ENCODE peak calls at places on chromosome 2, in eight cellular contexts. H is NCI-H1694, G is AG10803, I is pons, V is stomach, M is NCI-H2081 treated with DMSO at 0.1 percent for 48 hours, S is RWPE1, R is GM10248. J is an unnamed sample.

GRCh38 chr2:201362396-201362795 is 5.3 kb upstream of the FLACC1 start:
- DNase-seq in S (no peak), I (no peak), R (no peak), V (no peak), H (no peak), G (peak; percentile 6), M (no peak), J (no peak)

GRCh38 chr2:216873573-216873972 is 13.7 kb upstream of the TNP1 start:
- DNase-seq in G (no peak), H (no peak), R (no peak), M (no peak), I (peak; percentile 78), V (no peak), S (no peak), J (no peak)

GRCh38 chr2:111983478-111984212 is 71.4 kb upstream of the TMEM87B start:
- DNase-seq in V (no peak), I (no peak), M (no peak), S (no peak), G (no peak), R (no peak), H (no peak), J (no peak)

GRCh38 chr2:63811063-63811462 is 30.6 kb upstream of the UGP2 start:
- DNase-seq in M (no peak), G (no peak), R (no peak), H (no peak), V (no peak), S (no peak), I (no peak), J (no peak)

GRCh38 chr2:227411320-227411989 is 23.7 kb upstream of the SCYGR1 start:
- DNase-seq in I (no peak), M (no peak), S (peak; percentile 63), H (no peak), V (no peak), G (peak; percentile 40), R (peak; percentile 48), J (no peak)

GRCh38 chr2:46812381-46813024 is 103.1 kb downstream of the MCFD2 start:
- DNase-seq in S (no peak), I (no peak), H (no peak), M (no peak), R (peak; percentile 4), V (no peak), G (peak; percentile 97), J (peak; percentile 88)

GRCh38 chr2:70861774-70862644 is 26.4 kb upstream of the CD207 start:
- DNase-seq in G (peak; percentile 72), I (peak; percentile 72), R (peak; percentile 80), H (peak; percentile 75), V (peak; percentile 84), S (peak; percentile 83), M (no peak), J (peak; percentile 93)

GRCh38 chr2:222669353-222669752 is 2.1 kb upstream of the MOGAT1 start:
- DNase-seq in V (no peak), G (no peak), S (no peak), R (no peak), I (no peak), M (no peak), H (no peak), J (no peak)

GRCh38 chr2:100813527-100813926 is 6.4 kb upstream of the NPAS2 start:
- DNase-seq in V (no peak), S (no peak), G (peak; percentile 43), R (no peak), M (no peak), I (no peak), H (no peak), J (peak; percentile 45)

GRCh38 chr2:228227466-228227865 is 46.0 kb upstream of the SPHKAP start:
- DNase-seq in H (no peak), S (no peak), I (no peak), G (no peak), R (no peak), M (no peak), V (no peak), J (no peak)

GRCh38 chr2:23464156-23464555 is 79.2 kb downstream of the KLHL29 start:
- DNase-seq in M (no peak), G (no peak), H (no peak), R (no peak), I (no peak), S (no peak), V (no peak), J (no peak)

GRCh38 chr2:76599732-76600368 is 889.1 kb upstream of the GCFC2 start:
- DNase-seq in V (peak; percentile 60), M (peak; percentile 72), G (peak; percentile 49), S (peak; percentile 59), I (peak; percentile 93), R (peak; percentile 53), H (peak; percentile 84), J (peak; percentile 7)

GRCh38 chr2:168758970-168759820 is 43.2 kb upstream of the NOSTRIN start:
- DNase-seq in M (no peak), I (peak; percentile 66), G (peak; percentile 63), S (peak; percentile 38), V (no peak), R (peak; percentile 45), H (peak; percentile 49), J (peak; percentile 69)

GRCh38 chr2:133379159-133379558 is 189.1 kb downstream of the NCKAP5 start:
- DNase-seq in R (no peak), H (no peak), V (no peak), S (peak; percentile 56), I (no peak), M (no peak), G (peak; percentile 77), J (peak; percentile 57)

GRCh38 chr2:156325671-156326385 is 6.7 kb downstream of the NR4A2 start:
- DNase-seq in H (no peak), V (no peak), S (no peak), M (no peak), I (no peak), G (no peak), R (no peak), J (no peak)

GRCh38 chr2:112682101-112682500 is 36.4 kb downstream of the SLC20A1 start:
- DNase-seq in M (no peak), I (no peak), S (no peak), R (no peak), V (no peak), G (no peak), H (no peak), J (no peak)

GRCh38 chr2:152415811-152416210 is 80.8 kb downstream of the FMNL2 start:
- DNase-seq in R (no peak), G (peak; percentile 56), M (no peak), H (no peak), S (no peak), I (no peak), V (no peak), J (no peak)

GRCh38 chr2:20781656-20782265 is 41.1 kb downstream of the LDAH start:
- DNase-seq in V (no peak), H (peak; percentile 9), S (peak; percentile 44), I (no peak), G (peak; percentile 11), M (no peak), R (no peak), J (peak; percentile 18)

GRCh38 chr2:1911811-1912210 is 167.5 kb upstream of the PXDN start:
- DNase-seq in H (no peak), I (no peak), V (no peak), G (no peak), M (no peak), S (no peak), R (no peak), J (no peak)

GRCh38 chr2:28895189-28895893 is 874 bp downstream of the WDR43 start:
- DNase-seq in G (peak; percentile 17), I (no peak), M (no peak), R (peak; percentile 43), V (no peak), S (peak; percentile 58), H (no peak), J (peak; percentile 26)

GRCh38 chr2:86499326-86499725 is 58.2 kb downstream of the KDM3A start:
- DNase-seq in H (no peak), M (no peak), R (no peak), S (no peak), V (no peak), G (no peak), I (no peak), J (no peak)

GRCh38 chr2:174787485-174788205 is 23.4 kb upstream of the CHRNA1 start:
- DNase-seq in R (no peak), H (peak; percentile 57), M (no peak), G (peak; percentile 100), I (no peak), V (no peak), S (no peak), J (peak; percentile 97)